ENCODE peak calls at places on chromosomes 7 and 10, in six cellular contexts. P is IMR-90, W is neuronal stem cell, L is mesenchymal stem cell, D is H1, A is H9. K is an unnamed sample.

GRCh38 chr10:48878091-48878490 is 61.5 kb downstream of the LRRC18 start:
- DNase-seq in P (no peak), W (no peak), L (no peak), D (no peak), A (no peak), K (no peak)

GRCh38 chr7:13851756-13852155 is 137.7 kb downstream of the ETV1 start:
- DNase-seq in W (no peak), L (peak; percentile 93), D (no peak), P (peak; percentile 89), A (no peak), K (no peak)

GRCh38 chr7:157789094-157789493 is 452.3 kb downstream of the DNAJB6 start:
- DNase-seq in P (no peak), A (peak; percentile 27), D (no peak), L (no peak), W (no peak), K (no peak)

GRCh38 chr7:49852619-49853462 is 79.4 kb downstream of the VWC2 start:
- DNase-seq in P (peak; percentile 12), D (peak; percentile 75), W (peak; percentile 75), A (peak; percentile 70), L (peak; percentile 9), K (peak; percentile 76)

GRCh38 chr7:17304926-17305325 is 6.5 kb downstream of the AHR start:
- DNase-seq in P (peak; percentile 88), A (no peak), L (peak; percentile 78), W (no peak), D (no peak), K (peak; percentile 0)

GRCh38 chr7:73519867-73520672 is 2.0 kb downstream of the BAZ1B start:
- DNase-seq in W (no peak), L (no peak), P (peak; percentile 3), A (no peak), D (no peak), K (no peak)

GRCh38 chr10:130236711-130237110 is 100.5 kb downstream of the GLRX3 start:
- DNase-seq in P (no peak), D (no peak), L (no peak), A (no peak), W (no peak), K (no peak)

GRCh38 chr10:21742740-21743412 is 208.8 kb downstream of the MLLT10 start:
- DNase-seq in D (no peak), A (no peak), P (no peak), W (no peak), L (no peak), K (no peak)

GRCh38 chr10:62457598-62457997 is 83.4 kb downstream of the ZNF365 start:
- DNase-seq in L (no peak), D (no peak), P (no peak), W (no peak), A (no peak), K (no peak)

GRCh38 chr7:149196151-149196704 is 882 bp downstream of the ZNF282 start:
- DNase-seq in D (no peak), W (no peak), L (peak; percentile 36), A (no peak), P (no peak), K (no peak)

GRCh38 chr7:101488826-101489572 is 126.3 kb downstream of the COL26A1 start:
- DNase-seq in L (no peak), A (no peak), P (no peak), W (no peak), D (no peak), K (peak; percentile 95)

GRCh38 chr10:35803046-35803445 is 160.9 kb upstream of the FZD8 start:
- DNase-seq in W (no peak), L (no peak), A (no peak), D (no peak), P (no peak), K (no peak)

GRCh38 chr7:111107989-111108388 is 17.1 kb downstream of the LRRN3 start:
- DNase-seq in P (no peak), A (no peak), L (peak; percentile 3), D (no peak), W (no peak), K (no peak)

GRCh38 chr10:58275908-58276307 is 6.9 kb downstream of the CISD1 start:
- DNase-seq in D (no peak), L (peak; percentile 66), W (no peak), P (peak; percentile 78), A (no peak), K (no peak)

GRCh38 chr7:123635551-123636359 is 19.9 kb upstream of the LMOD2 start:
- DNase-seq in W (no peak), L (peak; percentile 55), A (no peak), D (no peak), P (peak; percentile 61), K (no peak)

GRCh38 chr10:84317174-84317573 is 11.2 kb upstream of the CCSER2 start:
- DNase-seq in W (no peak), A (no peak), D (no peak), L (no peak), P (no peak), K (no peak)

GRCh38 chr10:70620020-70620289 is 17.4 kb upstream of the PRF1 start:
- DNase-seq in W (no peak), A (no peak), P (no peak), D (no peak), L (no peak), K (no peak)

GRCh38 chr10:110423650-110424049 is 74.1 kb upstream of the DUSP5 start:
- DNase-seq in P (no peak), A (no peak), W (no peak), L (no peak), D (no peak), K (no peak)

GRCh38 chr10:110422548-110422947 is 75.2 kb upstream of the DUSP5 start:
- DNase-seq in A (no peak), D (no peak), W (no peak), P (no peak), L (no peak), K (no peak)

GRCh38 chr10:110421512-110422138 is 76.1 kb upstream of the DUSP5 start:
- DNase-seq in A (no peak), D (no peak), L (no peak), W (no peak), P (no peak), K (no peak)

GRCh38 chr10:110419265-110419664 is 78.4 kb upstream of the DUSP5 start:
- DNase-seq in P (no peak), L (no peak), W (no peak), D (no peak), A (no peak), K (no peak)

GRCh38 chr10:110420401-110421193 is 77.1 kb upstream of the DUSP5 start:
- DNase-seq in P (peak; percentile 61), L (peak; percentile 65), A (no peak), W (no peak), D (no peak), K (no peak)
- H3K4me1 ChIP-seq in P (peaks cover 9% of the 10 kb centered on the region), L (peaks cover 18% of the 10 kb centered on the region), A (peaks cover 8% of the 10 kb centered on the region), W (no peaks in the 10 kb centered on the region), D (peaks cover 4% of the 10 kb centered on the region), K (peaks cover 3% of the 10 kb centered on the region)

DNA sequence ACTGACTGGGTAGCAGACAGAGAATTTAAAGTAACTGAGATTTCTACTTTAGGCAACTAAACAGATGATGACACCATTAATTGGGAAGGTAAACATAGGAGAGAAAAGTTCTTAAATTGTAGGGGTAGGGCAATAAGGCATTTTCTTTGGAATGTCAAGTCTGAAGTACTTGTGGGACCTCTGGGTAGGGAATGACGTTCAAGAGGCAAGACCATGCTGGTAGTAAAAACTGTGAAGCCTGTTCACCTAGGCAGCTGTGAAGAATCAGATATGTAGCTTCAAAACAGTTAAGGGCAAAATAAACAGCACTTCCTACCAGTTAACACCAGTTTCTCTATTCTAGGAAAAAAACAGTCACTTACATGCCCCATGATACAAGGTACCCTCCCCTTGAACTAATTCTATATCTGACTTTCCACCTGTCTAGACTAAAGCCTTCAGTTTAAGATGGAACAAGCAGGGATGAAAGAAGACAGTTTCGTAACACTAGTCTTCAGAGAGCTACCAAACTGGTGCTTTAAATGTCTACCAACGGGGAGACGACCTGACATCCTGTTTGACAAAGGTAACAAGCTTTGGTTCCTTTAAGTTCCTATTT is 63.1 kb upstream of the KCNIP2 start:
- DNase-seq in L (no peak), A (no peak), W (no peak), D (no peak), P (no peak), K (peak; percentile 95)
- H4K91ac ChIP-seq in L (no peak overlapping the region), A (no peak overlapping the region), W (no peak overlapping the region), D (no peak overlapping the region), P (no peak overlapping the region), K (no peak overlapping the region)

GRCh38 chr7:152868122-152869040 is 108.8 kb downstream of the ACTR3B start:
- DNase-seq in L (no peak), D (peak; percentile 32), P (no peak), A (no peak), W (no peak), K (no peak)

GRCh38 chr7:152865461-152865860 is 105.9 kb downstream of the ACTR3B start:
- DNase-seq in W (no peak), D (peak; percentile 39), P (no peak), A (no peak), L (no peak), K (no peak)

GRCh38 chr7:152866125-152866524 is 106.6 kb downstream of the ACTR3B start:
- DNase-seq in P (peak; percentile 48), A (no peak), D (no peak), W (no peak), L (peak; percentile 32), K (no peak)

GRCh38 chr7:152867482-152867833 is 107.9 kb downstream of the ACTR3B start:
- DNase-seq in A (no peak), W (no peak), D (no peak), P (no peak), L (no peak), K (no peak)

DNA sequence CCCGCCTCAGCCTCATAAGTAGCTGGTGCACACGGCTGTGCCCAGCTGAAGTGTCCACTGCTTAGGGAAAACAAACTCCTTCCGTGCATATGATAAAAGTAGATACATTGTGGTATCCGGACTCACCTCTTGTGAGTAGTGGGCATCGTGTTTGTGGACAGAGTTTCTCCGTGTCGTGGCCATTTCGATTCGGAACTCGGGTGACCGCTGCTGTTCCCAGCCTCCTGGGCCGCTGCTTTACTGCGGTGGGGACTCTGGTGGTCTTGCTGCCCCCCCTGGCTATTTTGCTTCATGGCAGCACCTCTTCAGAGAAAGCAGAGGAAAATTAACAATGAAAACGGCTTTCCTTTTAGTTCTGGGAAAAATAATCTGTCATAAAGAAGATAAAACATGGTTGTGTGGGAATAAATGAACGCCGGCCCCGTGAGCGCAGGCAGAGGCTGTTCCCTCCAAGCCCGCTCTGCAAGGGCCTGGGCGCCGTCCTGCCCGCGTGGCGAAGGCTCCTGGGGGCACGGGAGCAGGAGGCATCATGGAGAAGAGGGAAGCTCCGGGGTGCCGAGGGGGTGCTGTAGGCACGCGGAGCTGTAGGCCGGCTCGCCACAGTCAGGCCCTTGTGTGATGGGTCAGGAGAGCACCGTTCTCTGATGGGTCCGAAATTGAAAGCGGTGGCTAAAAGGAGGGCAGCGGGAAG is 107.4 kb downstream of the ACTR3B start:
- DNase-seq in A (no peak), L (no peak), P (no peak), W (no peak), D (peak; percentile 40), K (no peak)
- H3K4me1 ChIP-seq in A (no peaks in the 10 kb centered on the region), L (peaks cover 3% of the 10 kb centered on the region), P (no peaks in the 10 kb centered on the region), W (no peaks in the 10 kb centered on the region), D (no peaks in the 10 kb centered on the region), K (no peaks in the 10 kb centered on the region)

DNA sequence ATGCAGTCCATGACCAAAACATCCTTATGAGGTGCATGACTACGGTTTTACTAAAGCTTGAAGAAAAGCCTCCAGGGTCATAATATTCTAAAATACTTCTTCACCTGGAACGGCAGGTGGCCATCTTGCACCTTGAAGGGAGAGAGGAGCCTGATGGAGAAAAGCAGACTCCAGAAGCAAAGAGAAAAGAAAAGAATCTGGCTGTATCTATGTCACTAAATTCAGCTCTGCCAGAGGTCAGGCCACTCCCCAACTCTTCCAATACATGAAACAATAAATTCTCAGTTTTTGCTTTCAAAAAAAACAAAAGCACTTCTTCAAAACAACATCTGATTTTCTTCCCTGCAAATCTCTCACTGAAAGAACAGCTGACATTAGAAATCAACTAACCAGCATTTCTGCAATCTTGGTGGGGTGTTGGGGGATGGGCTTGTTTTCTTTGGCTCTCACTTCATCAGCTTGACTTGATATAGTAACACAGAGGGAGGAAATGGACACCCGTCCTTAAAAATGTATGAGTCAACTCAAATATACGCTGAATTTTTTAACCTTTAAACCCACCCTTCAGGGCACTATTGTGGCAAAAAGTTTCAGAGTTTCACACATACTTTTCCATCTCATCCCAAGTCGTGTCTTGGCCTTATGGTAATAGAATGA is 21.6 kb downstream of the HIBADH start:
- DNase-seq in A (no peak), P (peak; percentile 49), D (no peak), L (no peak), W (no peak), K (peak; percentile 41)
- H4K91ac ChIP-seq in A (no peak overlapping the region), P (no peak overlapping the region), D (no peak overlapping the region), L (no peak overlapping the region), W (no peak overlapping the region), K (no peak overlapping the region)

K was measured in trophoblast cell.